ENCODE peak calls at places on chromosomes 12 and 14, in five cellular contexts. One of them, this sample, is unnamed.

GRCh38 chr14:92646952-92647461 is 101.4 kb downstream of the LGMN start:
- DNase-seq in endothelial cell: no peak
- DNase-seq in thoracic aorta: no peak
- DNase-seq in caudate nucleus: no peak
- DNase-seq in Caki2: no peak
- DNase-seq in this sample: no peak

GRCh38 chr14:51674294-51675002 is 22.7 kb downstream of the FRMD6 start:
- DNase-seq in endothelial cell: no peak
- DNase-seq in thoracic aorta: no peak
- DNase-seq in caudate nucleus: no peak
- DNase-seq in Caki2: no peak
- DNase-seq in this sample: no peak

GRCh38 chr12:58961906-58962305 is 41.6 kb upstream of the LRIG3 start:
- DNase-seq in endothelial cell: no peak
- DNase-seq in thoracic aorta: no peak
- DNase-seq in caudate nucleus: no peak
- DNase-seq in Caki2: no peak
- DNase-seq in this sample: no peak

GRCh38 chr14:77184396-77185092 is 2.9 kb downstream of the TMEM63C start:
- DNase-seq in endothelial cell: no peak
- DNase-seq in thoracic aorta: no peak
- DNase-seq in caudate nucleus: no peak
- DNase-seq in Caki2: no peak
- DNase-seq in this sample: peak; percentile 90

GRCh38 chr12:41966916-41967315 is 177.8 kb downstream of the GXYLT1 start:
- DNase-seq in endothelial cell: no peak
- DNase-seq in thoracic aorta: no peak
- DNase-seq in caudate nucleus: no peak
- DNase-seq in Caki2: no peak
- DNase-seq in this sample: no peak

GRCh38 chr12:127509066-127509778 is 757.7 kb upstream of the TMEM132C start:
- DNase-seq in endothelial cell: no peak
- DNase-seq in thoracic aorta: no peak
- DNase-seq in caudate nucleus: no peak
- DNase-seq in Caki2: no peak
- DNase-seq in this sample: no peak

GRCh38 chr12:122304924-122305323 is 38.6 kb upstream of the VPS33A start:
- DNase-seq in endothelial cell: no peak
- DNase-seq in thoracic aorta: no peak
- DNase-seq in caudate nucleus: no peak
- DNase-seq in Caki2: no peak
- DNase-seq in this sample: peak; percentile 97

GRCh38 chr14:55136241-55136640 is 7.2 kb downstream of the LGALS3 start:
- DNase-seq in endothelial cell: no peak
- DNase-seq in thoracic aorta: no peak
- DNase-seq in caudate nucleus: no peak
- DNase-seq in Caki2: no peak
- DNase-seq in this sample: no peak

GRCh38 chr12:94148841-94149780 is 734 bp downstream of the PLXNC1 start:
- DNase-seq in endothelial cell: peak; percentile 58
- DNase-seq in thoracic aorta: no peak
- DNase-seq in caudate nucleus: no peak
- DNase-seq in Caki2: peak; percentile 10
- DNase-seq in this sample: peak; percentile 78

GRCh38 chr12:113097716-113098427 is 37.7 kb downstream of the RASAL1 start:
- DNase-seq in endothelial cell: no peak
- DNase-seq in thoracic aorta: no peak
- DNase-seq in caudate nucleus: peak; percentile 72
- DNase-seq in Caki2: no peak
- DNase-seq in this sample: peak; percentile 88

GRCh38 chr12:106110626-106111300 is 28.0 kb downstream of the NUAK1 start:
- DNase-seq in endothelial cell: no peak
- DNase-seq in thoracic aorta: no peak
- DNase-seq in caudate nucleus: no peak
- DNase-seq in Caki2: no peak
- DNase-seq in this sample: no peak

GRCh38 chr12:41563044-41563443 is 374.9 kb downstream of the PDZRN4 start:
- DNase-seq in endothelial cell: no peak
- DNase-seq in thoracic aorta: no peak
- DNase-seq in caudate nucleus: no peak
- DNase-seq in Caki2: no peak
- DNase-seq in this sample: no peak

GRCh38 chr12:88235183-88235833 is 93.2 kb downstream of the TMTC3 start:
- DNase-seq in endothelial cell: no peak
- DNase-seq in thoracic aorta: no peak
- DNase-seq in caudate nucleus: no peak
- DNase-seq in Caki2: no peak
- DNase-seq in this sample: no peak

GRCh38 chr12:90842477-90842876 is 112.5 kb downstream of the CCER1 start:
- DNase-seq in endothelial cell: peak; percentile 18
- DNase-seq in thoracic aorta: no peak
- DNase-seq in caudate nucleus: no peak
- DNase-seq in Caki2: no peak
- DNase-seq in this sample: peak; percentile 15

GRCh38 chr14:99436247-99437180 is 44.1 kb downstream of the SETD3 start:
- DNase-seq in endothelial cell: no peak
- DNase-seq in thoracic aorta: no peak
- DNase-seq in caudate nucleus: no peak
- DNase-seq in Caki2: no peak
- DNase-seq in this sample: no peak

GRCh38 chr12:89565002-89565401 is 39.2 kb upstream of the POC1B start:
- DNase-seq in endothelial cell: no peak
- DNase-seq in thoracic aorta: no peak
- DNase-seq in caudate nucleus: no peak
- DNase-seq in Caki2: no peak
- DNase-seq in this sample: no peak

GRCh38 chr12:96237465-96238077 is 43.4 kb downstream of the ELK3 start:
- DNase-seq in endothelial cell: no peak
- DNase-seq in thoracic aorta: peak; percentile 39
- DNase-seq in caudate nucleus: no peak
- DNase-seq in Caki2: no peak
- DNase-seq in this sample: peak; percentile 68

GRCh38 chr12:76195920-76196319 is 111.4 kb upstream of the NAP1L1 start:
- DNase-seq in endothelial cell: no peak
- DNase-seq in thoracic aorta: no peak
- DNase-seq in caudate nucleus: no peak
- DNase-seq in Caki2: no peak
- DNase-seq in this sample: no peak

GRCh38 chr12:33818313-33818712 is 204.0 kb upstream of the ALG10 start:
- DNase-seq in endothelial cell: no peak
- DNase-seq in thoracic aorta: no peak
- DNase-seq in caudate nucleus: no peak
- DNase-seq in Caki2: no peak
- DNase-seq in this sample: no peak

GRCh38 chr12:112182499-112182898 is 57.1 kb downstream of the TRAFD1 start:
- DNase-seq in endothelial cell: no peak
- DNase-seq in thoracic aorta: no peak
- DNase-seq in caudate nucleus: peak; percentile 56
- DNase-seq in Caki2: no peak
- DNase-seq in this sample: no peak

GRCh38 chr12:98814254-98814653 is 169.2 kb downstream of the APAF1 start:
- DNase-seq in endothelial cell: no peak
- DNase-seq in thoracic aorta: no peak
- DNase-seq in caudate nucleus: no peak
- DNase-seq in Caki2: no peak
- DNase-seq in this sample: no peak

GRCh38 chr14:36646664-36647416 is 14.8 kb upstream of the PAX9 start:
- DNase-seq in endothelial cell: peak; percentile 44
- DNase-seq in thoracic aorta: no peak
- DNase-seq in caudate nucleus: no peak
- DNase-seq in Caki2: no peak
- DNase-seq in this sample: peak; percentile 95

GRCh38 chr12:101696477-101697196 is 803 bp upstream of the CHPT1 start:
- DNase-seq in endothelial cell: no peak
- DNase-seq in thoracic aorta: no peak
- DNase-seq in caudate nucleus: no peak
- DNase-seq in Caki2: no peak
- DNase-seq in this sample: no peak